ENCODE peak calls at places on chromosome 11, in ten cellular contexts. E is renal cortical epithelial cell, N is fibroblast of the conjunctiva, H is kidney tubule cell, I is iris pigment epithelial cell, F is GM12864, X is neural crest cell, J is iPS-NIHi11, T is cardiac muscle cell, O is H9. W is an unnamed sample.

GRCh38 chr11:60899021-60899936 is 7.1 kb downstream of the PRPF19 start:
- DNase-seq in E (peak; percentile 62), N (peak; percentile 52), H (peak; percentile 73), I (peak; percentile 71), F (no peak), X (peak; percentile 59), J (peak; percentile 73), T (peak; percentile 77), O (peak; percentile 49), W (no peak)

GRCh38 chr11:1293619-1294015 is 15.8 kb downstream of the TOLLIP start:
- DNase-seq in E (no peak), N (no peak), H (peak; percentile 17), I (no peak), F (no peak), X (no peak), J (peak; percentile 43), T (no peak), O (no peak), W (no peak)

GRCh38 chr11:75667831-75668507 is 869 bp downstream of the MAP6 start:
- DNase-seq in E (no peak), N (no peak), H (peak; percentile 43), I (peak; percentile 26), F (no peak), X (peak; percentile 67), J (peak; percentile 91), T (peak; percentile 58), O (peak; percentile 73), W (no peak)

GRCh38 chr11:116890193-116890592 is 52.8 kb upstream of the APOA1 start:
- DNase-seq in E (peak; percentile 29), N (no peak), H (no peak), I (no peak), F (no peak), X (no peak), J (no peak), T (no peak), O (no peak), W (no peak)

GRCh38 chr11:71294846-71295600 is 42.6 kb upstream of the SHANK2 start:
- DNase-seq in E (no peak), N (no peak), H (no peak), I (no peak), F (no peak), X (no peak), J (no peak), T (no peak), O (no peak), W (no peak)

GRCh38 chr11:97968071-97968470 is 1052.7 kb upstream of the CNTN5 start:
- DNase-seq in E (no peak), N (no peak), H (no peak), I (no peak), F (no peak), X (no peak), J (no peak), T (no peak), O (no peak), W (no peak)

GRCh38 chr11:109048098-109048497 is 373.9 kb upstream of the C11orf87 start:
- DNase-seq in E (no peak), N (no peak), H (no peak), I (peak; percentile 35), F (no peak), X (no peak), J (no peak), T (peak; percentile 14), O (no peak), W (no peak)

GRCh38 chr11:26834601-26835000 is 112.7 kb upstream of the SLC5A12 start:
- DNase-seq in E (no peak), N (no peak), H (no peak), I (peak; percentile 60), F (no peak), X (no peak), J (no peak), T (no peak), O (no peak), W (no peak)

GRCh38 chr11:118215262-118215661 is 9.5 kb downstream of the JAML start:
- DNase-seq in E (no peak), N (no peak), H (no peak), I (no peak), F (no peak), X (no peak), J (no peak), T (no peak), O (no peak), W (no peak)

GRCh38 chr11:12547953-12548650 is 126.1 kb upstream of the TEAD1 start:
- DNase-seq in E (no peak), N (no peak), H (no peak), I (no peak), F (no peak), X (no peak), J (no peak), T (peak; percentile 20), O (no peak), W (no peak)

GRCh38 chr11:96817488-96817887 is 427.7 kb downstream of the JRKL start:
- DNase-seq in E (peak; percentile 6), N (no peak), H (peak; percentile 13), I (peak; percentile 35), F (no peak), X (no peak), J (no peak), T (peak; percentile 27), O (no peak), W (peak; percentile 58)

GRCh38 chr11:70525006-70525405 is 126.7 kb downstream of the CTTN start:
- DNase-seq in E (no peak), N (no peak), H (no peak), I (no peak), F (no peak), X (no peak), J (no peak), T (no peak), O (peak; percentile 35), W (no peak)

GRCh38 chr11:46484101-46484500 is 92.5 kb upstream of the CHRM4 start:
- DNase-seq in E (no peak), N (no peak), H (no peak), I (no peak), F (no peak), X (no peak), J (no peak), T (peak; percentile 20), O (no peak), W (no peak)

GRCh38 chr11:106706355-106706754 is 311.9 kb downstream of the GUCY1A2 start:
- DNase-seq in E (peak; percentile 94), N (peak; percentile 49), H (peak; percentile 94), I (peak; percentile 88), F (no peak), X (no peak), J (no peak), T (peak; percentile 58), O (no peak), W (peak; percentile 89)

GRCh38 chr11:34512810-34513673 is 552 bp downstream of the ELF5 start:
- DNase-seq in E (peak; percentile 36), N (peak; percentile 13), H (peak; percentile 65), I (peak; percentile 65), F (peak; percentile 41), X (peak; percentile 66), J (peak; percentile 84), T (peak; percentile 70), O (peak; percentile 81), W (no peak)

GRCh38 chr11:24567380-24567779 is 70.5 kb downstream of the LUZP2 start:
- DNase-seq in E (no peak), N (no peak), H (no peak), I (no peak), F (no peak), X (no peak), J (no peak), T (no peak), O (no peak), W (no peak)

GRCh38 chr11:61602775-61603569 is 22.1 kb upstream of the SYT7 start:
- DNase-seq in E (peak; percentile 96), N (peak; percentile 92), H (peak; percentile 93), I (peak; percentile 76), F (no peak), X (no peak), J (no peak), T (peak; percentile 97), O (no peak), W (peak; percentile 67)

GRCh38 chr11:44404323-44404705 is 94.4 kb upstream of the ALX4 start:
- DNase-seq in E (no peak), N (no peak), H (no peak), I (no peak), F (no peak), X (no peak), J (no peak), T (no peak), O (no peak), W (no peak)

GRCh38 chr11:122690801-122691649 is 35.5 kb downstream of the UBASH3B start:
- DNase-seq in E (peak; percentile 17), N (no peak), H (no peak), I (peak; percentile 47), F (no peak), X (no peak), J (no peak), T (peak; percentile 73), O (no peak), W (no peak)

GRCh38 chr11:124934862-124935547 is 842 bp downstream of the HEPACAM start:
- DNase-seq in E (peak; percentile 87), N (peak; percentile 43), H (peak; percentile 73), I (peak; percentile 92), F (no peak), X (no peak), J (no peak), T (peak; percentile 54), O (no peak), W (no peak)

GRCh38 chr11:132037467-132037862 is 667.0 kb downstream of the NTM start:
- DNase-seq in E (peak; percentile 29), N (no peak), H (peak; percentile 50), I (no peak), F (no peak), X (no peak), J (peak; percentile 42), T (no peak), O (no peak), W (no peak)

GRCh38 chr11:110951041-110951440 is 238.8 kb upstream of the ARHGAP20 start:
- DNase-seq in E (no peak), N (no peak), H (no peak), I (no peak), F (no peak), X (no peak), J (no peak), T (no peak), O (no peak), W (no peak)

GRCh38 chr11:82889133-82890001 is 10.9 kb downstream of the PRCP start:
- DNase-seq in E (no peak), N (no peak), H (no peak), I (no peak), F (no peak), X (no peak), J (no peak), T (peak; percentile 16), O (no peak), W (no peak)

GRCh38 chr11:14304601-14305000 is 54.4 kb downstream of the RRAS2 start:
- DNase-seq in E (no peak), N (no peak), H (no peak), I (no peak), F (no peak), X (no peak), J (no peak), T (no peak), O (no peak), W (no peak)

GRCh38 chr11:94635072-94635471 is 67.9 kb downstream of the PIWIL4 start:
- DNase-seq in E (no peak), N (no peak), H (no peak), I (no peak), F (no peak), X (no peak), J (no peak), T (no peak), O (peak; percentile 49), W (no peak)

GRCh38 chr11:123454060-123454651 is 24.1 kb downstream of the GRAMD1B start:
- DNase-seq in E (peak; percentile 42), N (no peak), H (peak; percentile 39), I (peak; percentile 27), F (no peak), X (no peak), J (no peak), T (peak; percentile 67), O (no peak), W (no peak)

GRCh38 chr11:105168457-105168856 is 28.9 kb upstream of the CARD18 start:
- DNase-seq in E (peak; percentile 72), N (no peak), H (peak; percentile 80), I (peak; percentile 39), F (no peak), X (no peak), J (no peak), T (peak; percentile 21), O (no peak), W (no peak)

GRCh38 chr11:114232400-114233070 is 63.7 kb upstream of the NNMT start:
- DNase-seq in E (no peak), N (no peak), H (no peak), I (no peak), F (no peak), X (peak; percentile 49), J (no peak), T (no peak), O (no peak), W (no peak)